ENCODE peak calls at places on chromosomes 5 and 9, in five cellular contexts. One of them, this sample, is unnamed. For H3K4me1, the result is how much of the 10 kb centered on the place peaks cover.

GRCh38 chr9:126722252-126722921 is 82.5 kb upstream of the ZBTB43 start:
- DNase-seq in H1: peak
- DNase-seq in spleen: peak
- DNase-seq in ovary: peak
- DNase-seq in psoas muscle: peak
- DNase-seq in this sample: peak

GRCh38 chr9:98647236-98647635 is 61.5 kb downstream of the GABBR2 start:
- DNase-seq in H1: no peak
- DNase-seq in spleen: no peak
- DNase-seq in ovary: no peak
- DNase-seq in psoas muscle: no peak
- DNase-seq in this sample: no peak

GRCh38 chr5:80255425-80255751 is 460 bp downstream of the SERINC5 start:
- DNase-seq in H1: no peak
- DNase-seq in spleen: no peak
- DNase-seq in ovary: peak
- DNase-seq in psoas muscle: peak
- DNase-seq in this sample: peak

GRCh38 chr5:150263801-150264621 is 25.6 kb downstream of the CAMK2A start:
- DNase-seq in H1: no peak
- DNase-seq in spleen: no peak
- DNase-seq in ovary: peak
- DNase-seq in psoas muscle: peak
- DNase-seq in this sample: no peak

GRCh38 chr5:96149021-96149420 is 187.4 kb upstream of the ELL2 start:
- DNase-seq in H1: no peak
- DNase-seq in spleen: no peak
- DNase-seq in ovary: no peak
- DNase-seq in psoas muscle: no peak
- DNase-seq in this sample: no peak

GRCh38 chr9:86723351-86723750 is 224.0 kb downstream of the GAS1 start:
- DNase-seq in H1: no peak
- DNase-seq in spleen: no peak
- DNase-seq in ovary: no peak
- DNase-seq in psoas muscle: no peak
- DNase-seq in this sample: no peak

GRCh38 chr5:51988561-51988960 is 605.3 kb downstream of the ISL1 start:
- DNase-seq in H1: no peak
- DNase-seq in spleen: no peak
- DNase-seq in ovary: no peak
- DNase-seq in psoas muscle: no peak
- DNase-seq in this sample: peak

GRCh38 chr5:161414896-161415295 is 131.6 kb downstream of the GABRB2 start:
- DNase-seq in H1: no peak
- DNase-seq in spleen: no peak
- DNase-seq in ovary: no peak
- DNase-seq in psoas muscle: no peak
- DNase-seq in this sample: no peak

GRCh38 chr9:120583958-120584369 is 4.0 kb upstream of the CDK5RAP2 start:
- DNase-seq in H1: no peak
- DNase-seq in spleen: no peak
- DNase-seq in ovary: no peak
- DNase-seq in psoas muscle: peak
- DNase-seq in this sample: peak

GRCh38 chr5:57613726-57614125 is 131.1 kb upstream of the ACTBL2 start:
- DNase-seq in H1: no peak
- DNase-seq in spleen: no peak
- DNase-seq in ovary: no peak
- DNase-seq in psoas muscle: no peak
- DNase-seq in this sample: no peak
- H3K4me1 ChIP-seq in H1: under half
- H3K4me1 ChIP-seq in spleen: under half
- H3K4me1 ChIP-seq in ovary: under half
- H3K4me1 ChIP-seq in psoas muscle: under half
- H3K4me1 ChIP-seq in this sample: under half

GRCh38 chr9:94847486-94847885 is 121.0 kb downstream of the AOPEP start:
- DNase-seq in H1: no peak
- DNase-seq in spleen: no peak
- DNase-seq in ovary: no peak
- DNase-seq in psoas muscle: no peak
- DNase-seq in this sample: no peak
- H3K4me3 ChIP-seq in H1: no peak
- H3K4me3 ChIP-seq in spleen: no peak
- H3K4me3 ChIP-seq in ovary: no peak
- H3K4me3 ChIP-seq in psoas muscle: no peak
- H3K4me3 ChIP-seq in this sample: no peak

DNA sequence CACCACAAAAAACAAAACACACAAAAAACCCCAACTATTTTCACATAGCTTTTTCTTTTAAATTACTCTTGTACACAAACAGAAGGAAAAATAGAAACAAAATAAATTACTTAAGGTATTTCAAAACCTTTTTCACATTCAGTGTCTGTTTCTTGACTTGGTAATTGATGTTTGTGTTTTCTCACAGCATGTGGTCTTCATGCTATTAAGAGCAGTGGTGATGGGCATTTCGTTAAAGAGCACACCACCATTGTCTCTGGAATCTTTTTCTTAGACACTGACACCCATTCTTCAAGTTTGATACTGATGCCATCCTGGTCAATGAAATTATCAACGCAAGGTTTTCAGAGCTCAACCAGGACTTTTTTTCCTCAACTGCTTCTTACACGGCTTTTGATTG is 63.8 kb downstream of the SLC28A3 start:
- DNase-seq in H1: no peak
- DNase-seq in spleen: no peak
- DNase-seq in ovary: no peak
- DNase-seq in psoas muscle: no peak
- DNase-seq in this sample: no peak
- TF ChIP-seq CTCF in H1: no peak
- TF ChIP-seq CTCF in spleen: no peak
- TF ChIP-seq CTCF in ovary: no peak
- TF ChIP-seq CTCF in psoas muscle: no peak
- TF ChIP-seq CTCF in this sample: no peak

GRCh38 chr5:139075066-139076050 is 122.8 kb downstream of the SIL1 start:
- DNase-seq in H1: no peak
- DNase-seq in spleen: no peak
- DNase-seq in ovary: no peak
- DNase-seq in psoas muscle: no peak
- DNase-seq in this sample: no peak

GRCh38 chr5:139077899-139078298 is 120.3 kb downstream of the SIL1 start:
- DNase-seq in H1: no peak
- DNase-seq in spleen: no peak
- DNase-seq in ovary: no peak
- DNase-seq in psoas muscle: no peak
- DNase-seq in this sample: no peak

GRCh38 chr5:139079969-139080368 is 118.2 kb downstream of the SIL1 start:
- DNase-seq in H1: no peak
- DNase-seq in spleen: no peak
- DNase-seq in ovary: no peak
- DNase-seq in psoas muscle: no peak
- DNase-seq in this sample: no peak

GRCh38 chr5:139076117-139076516 is 122.1 kb downstream of the SIL1 start:
- DNase-seq in H1: no peak
- DNase-seq in spleen: no peak
- DNase-seq in ovary: no peak
- DNase-seq in psoas muscle: no peak
- DNase-seq in this sample: no peak

GRCh38 chr5:139078345-139078744 is 119.8 kb downstream of the SIL1 start:
- DNase-seq in H1: no peak
- DNase-seq in spleen: no peak
- DNase-seq in ovary: no peak
- DNase-seq in psoas muscle: no peak
- DNase-seq in this sample: no peak
- H3K4me1 ChIP-seq in H1: under half
- H3K4me1 ChIP-seq in spleen: under half
- H3K4me1 ChIP-seq in ovary: under half
- H3K4me1 ChIP-seq in psoas muscle: under half
- H3K4me1 ChIP-seq in this sample: under half

DNA sequence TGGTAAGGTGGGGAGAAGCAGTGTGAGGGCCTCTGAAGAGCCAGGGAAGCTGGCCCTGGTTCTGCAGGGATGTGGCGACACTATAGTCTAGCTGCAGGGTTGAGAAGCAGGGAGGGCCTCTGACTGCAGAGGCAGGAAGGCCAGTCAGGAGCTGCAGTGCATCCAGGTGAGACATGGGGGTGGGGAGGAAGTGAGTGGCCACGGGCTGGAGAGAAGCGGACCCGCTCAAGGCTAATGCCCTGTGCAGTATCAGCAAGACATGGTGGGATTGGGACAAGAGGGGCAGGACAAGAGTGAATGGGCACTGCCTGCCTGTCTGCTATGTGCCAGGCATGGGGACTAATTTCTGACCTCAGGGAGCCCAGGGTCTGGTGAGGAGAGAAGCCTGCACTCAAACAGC is 68.0 kb downstream of the PRRT1B start:
- DNase-seq in H1: no peak
- DNase-seq in spleen: no peak
- DNase-seq in ovary: no peak
- DNase-seq in psoas muscle: no peak
- DNase-seq in this sample: no peak
- H3K4me3 ChIP-seq in H1: no peak
- H3K4me3 ChIP-seq in spleen: no peak
- H3K4me3 ChIP-seq in ovary: no peak
- H3K4me3 ChIP-seq in psoas muscle: no peak
- H3K4me3 ChIP-seq in this sample: no peak

GRCh38 chr9:129121483-129121882 is 10.3 kb downstream of the PTPA start:
- DNase-seq in H1: no peak
- DNase-seq in spleen: no peak
- DNase-seq in ovary: no peak
- DNase-seq in psoas muscle: peak
- DNase-seq in this sample: no peak
- TF ChIP-seq CTCF in H1: no peak
- TF ChIP-seq CTCF in spleen: no peak
- TF ChIP-seq CTCF in ovary: no peak
- TF ChIP-seq CTCF in psoas muscle: no peak
- TF ChIP-seq CTCF in this sample: no peak